ENCODE peak calls at places on chromosomes 12 and 14, in five cellular contexts. H is left lung, Z is transverse colon, D is HFFc6, E is mammary epithelial cell. V is an unnamed sample.

GRCh38 chr14:73591690-73592448 is at the start of gene ACOT4:
- DNase-seq in Z (peak), H (peak), D (no peak), E (peak), V (peak)

GRCh38 chr14:57502581-57503254 is 9.1 kb upstream of the CCDC198 start:
- DNase-seq in D (no peak), E (no peak), Z (no peak), H (no peak), V (no peak)

GRCh38 chr14:23056257-23056955 is 914 bp downstream of the CDH24 start:
- DNase-seq in H (peak), E (peak), D (peak), Z (peak), V (peak)

GRCh38 chr12:46439793-46440511 is 67.4 kb upstream of the SLC38A2 start:
- DNase-seq in E (peak), H (no peak), D (peak), Z (no peak), V (no peak)

GRCh38 chr14:75048101-75048500 is 3.2 kb downstream of the MLH3 start:
- DNase-seq in D (no peak), Z (no peak), H (no peak), E (no peak), V (no peak)

GRCh38 chr12:114248527-114248926 is 157.4 kb downstream of the TBX5 start:
- DNase-seq in E (no peak), H (no peak), Z (no peak), D (peak), V (no peak)

GRCh38 chr14:68977741-68978549 is 1.2 kb downstream of the ACTN1 start:
- DNase-seq in D (peak), E (peak), Z (peak), H (peak), V (peak)

GRCh38 chr12:109758406-109759075 is 44.9 kb downstream of the FAM222A start:
- DNase-seq in D (no peak), E (no peak), Z (peak), H (peak), V (no peak)

GRCh38 chr12:21910642-21911041 is 30.6 kb downstream of the ABCC9 start:
- DNase-seq in E (no peak), H (no peak), Z (no peak), D (no peak), V (no peak)

GRCh38 chr14:22555573-22556011 is 33.4 kb downstream of the DAD1 start:
- DNase-seq in Z (no peak), E (peak), H (no peak), D (no peak), V (no peak)

GRCh38 chr12:12890815-12891645 is at the start of gene GPRC5A:
- DNase-seq in H (peak), E (peak), D (peak), Z (peak), V (peak)

GRCh38 chr14:80764496-80764895 is 177.0 kb downstream of the CEP128 start:
- DNase-seq in H (no peak), D (no peak), Z (no peak), E (no peak), V (no peak)

GRCh38 chr12:30862486-30862885 is 64.1 kb upstream of the TSPAN11 start:
- DNase-seq in H (no peak), E (no peak), Z (no peak), D (no peak), V (no peak)

GRCh38 chr12:130761537-130762318 is 45.6 kb upstream of the RIMBP2 start:
- DNase-seq in H (no peak), Z (peak), D (peak), E (peak), V (peak)

GRCh38 chr14:102293784-102294183 is 11.2 kb downstream of the MOK start:
- DNase-seq in H (no peak), D (no peak), Z (no peak), E (peak), V (no peak)

GRCh38 chr14:105474478-105475268 is at the start of gene CRIP2:
- DNase-seq in Z (no peak), H (no peak), E (peak), D (no peak), V (peak)

GRCh38 chr14:104093366-104094055 is 8.0 kb downstream of the ASPG start:
- DNase-seq in Z (peak), D (no peak), H (peak), E (no peak), V (no peak)

GRCh38 chr12:20602671-20603402 is 92.3 kb upstream of the SLCO1C1 start:
- DNase-seq in D (peak), H (no peak), Z (no peak), E (no peak), V (no peak)

GRCh38 chr12:109767456-109767855 is 53.8 kb downstream of the FAM222A start:
- DNase-seq in E (peak), Z (no peak), D (no peak), H (no peak), V (no peak)

GRCh38 chr14:64960762-64961276 is 11.3 kb downstream of the RAB15 start:
- DNase-seq in E (no peak), D (no peak), Z (no peak), H (no peak), V (no peak)
- TF ChIP-seq CTCF in E (peak), D (peak), Z (no peak), H (no peak), V (no peak)

GRCh38 chr12:15004401-15004800 is 31.6 kb downstream of the PDE6H start:
- DNase-seq in D (no peak), Z (no peak), E (no peak), H (no peak), V (no peak)

GRCh38 chr12:15000575-15000974 is 27.7 kb downstream of the PDE6H start:
- DNase-seq in E (no peak), H (no peak), D (no peak), Z (no peak), V (no peak)

GRCh38 chr12:14998941-14999340 is 26.1 kb downstream of the PDE6H start:
- DNase-seq in E (no peak), D (no peak), Z (no peak), H (no peak), V (no peak)

GRCh38 chr12:14999421-15000047 is 26.7 kb downstream of the PDE6H start:
- DNase-seq in E (peak), H (no peak), Z (no peak), D (no peak), V (no peak)

GRCh38 chr12:15001733-15002471 is 29.1 kb downstream of the PDE6H start:
- DNase-seq in Z (peak), E (no peak), D (no peak), H (peak), V (no peak)
- TF ChIP-seq CTCF in Z (no peak), E (no peak), D (no peak), H (no peak), V (no peak)

DNA sequence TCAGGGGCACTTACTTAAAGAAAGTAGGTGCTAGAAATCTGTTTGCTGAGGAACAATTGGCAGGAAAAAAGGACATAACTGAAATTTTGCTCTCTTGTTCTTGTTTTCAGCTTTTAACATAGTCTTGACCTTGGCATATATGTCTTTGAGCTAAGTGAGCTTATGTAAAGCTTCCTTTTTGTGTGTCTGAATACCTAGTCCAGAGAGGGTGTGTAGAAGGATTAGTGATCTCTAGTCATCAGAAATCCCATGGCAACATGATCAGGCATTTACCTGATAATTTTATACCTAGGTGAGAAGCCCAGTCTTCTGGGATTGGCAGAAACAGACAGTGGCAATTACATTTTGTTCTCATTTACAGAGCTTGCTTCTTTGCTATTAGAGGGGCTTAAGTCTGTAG is 166.1 kb downstream of the SNAPC1 start:
- DNase-seq in E (no peak), H (no peak), D (no peak), Z (no peak), V (no peak)
- TF ChIP-seq CTCF in E (no peak), H (no peak), D (no peak), Z (no peak), V (no peak)

GRCh38 chr14:90275455-90275814 is 19.1 kb downstream of the PSMC1 start:
- DNase-seq in D (no peak), H (no peak), E (no peak), Z (no peak), V (no peak)
- TF ChIP-seq CTCF in D (no peak), H (no peak), E (no peak), Z (no peak), V (no peak)

GRCh38 chr14:90107789-90108188 is 46.0 kb downstream of the KCNK13 start:
- DNase-seq in E (no peak), Z (no peak), D (no peak), H (no peak), V (no peak)

GRCh38 chr14:90105756-90106155 is 44.0 kb downstream of the KCNK13 start:
- DNase-seq in D (no peak), H (no peak), E (no peak), Z (no peak), V (no peak)

GRCh38 chr14:90114554-90114953 is 52.8 kb downstream of the KCNK13 start:
- DNase-seq in E (no peak), Z (no peak), D (no peak), H (no peak), V (no peak)

GRCh38 chr14:90111895-90112534 is 50.2 kb downstream of the KCNK13 start:
- DNase-seq in D (peak), Z (no peak), E (peak), H (no peak), V (no peak)

GRCh38 chr14:90109858-90110257 is 48.1 kb downstream of the KCNK13 start:
- DNase-seq in H (no peak), Z (no peak), E (no peak), D (no peak), V (no peak)
- TF ChIP-seq CTCF in H (no peak), Z (no peak), E (peak), D (peak), V (peak)

V was measured in progenitor cell of endocrine pancreas.